ENCODE peak calls at places on chromosomes 13 and 19, in eight cellular contexts. J is fibroblast of lung; O is tibial nerve; V is CD8-positive, alpha-beta T cell; N is WTC11; Q is heart left ventricle; U is activated B cell treated with CpG ODN at 0.5 μM for 24 hours; P is pancreas. T is an unnamed sample.

GRCh38 chr19:7575426-7576040 is 20.1 kb upstream of the CAMSAP3 start:
- DNase-seq in J (no peak), O (no peak), V (no peak), N (no peak), Q (no peak), U (no peak), P (no peak), T (no peak)

GRCh38 chr13:68745517-68745916 is 1362.1 kb upstream of the ATXN8OS start:
- DNase-seq in J (no peak), O (no peak), V (no peak), N (no peak), Q (no peak), U (no peak), P (no peak), T (no peak)

GRCh38 chr13:98254541-98254940 is 77.5 kb upstream of the RNF113B start:
- DNase-seq in J (peak), O (no peak), V (no peak), N (no peak), Q (no peak), U (no peak), P (no peak), T (no peak)

GRCh38 chr19:48608798-48609263 is 2.3 kb downstream of the SPACA4 start:
- DNase-seq in J (peak), O (no peak), V (peak), N (peak), Q (no peak), U (peak), P (no peak), T (no peak)

GRCh38 chr13:46621133-46621532 is 68.2 kb downstream of the LRCH1 start:
- DNase-seq in J (no peak), O (no peak), V (no peak), N (no peak), Q (no peak), U (no peak), P (no peak), T (no peak)

GRCh38 chr13:40388617-40389016 is 277.8 kb downstream of the FOXO1 start:
- DNase-seq in J (peak), O (no peak), V (peak), N (no peak), Q (no peak), U (peak), P (no peak), T (no peak)

GRCh38 chr19:47458672-47459071 is 13.0 kb downstream of the SLC8A2 start:
- DNase-seq in J (no peak), O (no peak), V (no peak), N (no peak), Q (no peak), U (no peak), P (no peak), T (no peak)

GRCh38 chr19:46629546-46630025 is 4.7 kb upstream of the PTGIR start:
- DNase-seq in J (no peak), O (no peak), V (no peak), N (no peak), Q (peak), U (no peak), P (no peak), T (no peak)

GRCh38 chr13:49935171-49936084 is 712 bp downstream of the SPRYD7 start:
- DNase-seq in J (peak), O (peak), V (no peak), N (peak), Q (peak), U (no peak), P (no peak), T (peak)

GRCh38 chr13:38814331-38814730 is 127.5 kb downstream of the FREM2 start:
- DNase-seq in J (no peak), O (no peak), V (no peak), N (no peak), Q (no peak), U (no peak), P (no peak), T (no peak)

GRCh38 chr19:41599175-41599966 is 23.4 kb downstream of the CEACAM21 start:
- DNase-seq in J (no peak), O (no peak), V (peak), N (peak), Q (no peak), U (no peak), P (no peak), T (no peak)

GRCh38 chr19:41591951-41592562 is 16.1 kb downstream of the CEACAM21 start:
- DNase-seq in J (no peak), O (no peak), V (no peak), N (peak), Q (no peak), U (no peak), P (no peak), T (no peak)

GRCh38 chr19:41595890-41596280 is 19.9 kb downstream of the CEACAM21 start:
- DNase-seq in J (no peak), O (no peak), V (peak), N (no peak), Q (no peak), U (no peak), P (no peak), T (no peak)

GRCh38 chr19:41597600-41598041 is 21.7 kb downstream of the CEACAM21 start:
- DNase-seq in J (peak), O (peak), V (peak), N (peak), Q (peak), U (peak), P (peak), T (no peak)

DNA sequence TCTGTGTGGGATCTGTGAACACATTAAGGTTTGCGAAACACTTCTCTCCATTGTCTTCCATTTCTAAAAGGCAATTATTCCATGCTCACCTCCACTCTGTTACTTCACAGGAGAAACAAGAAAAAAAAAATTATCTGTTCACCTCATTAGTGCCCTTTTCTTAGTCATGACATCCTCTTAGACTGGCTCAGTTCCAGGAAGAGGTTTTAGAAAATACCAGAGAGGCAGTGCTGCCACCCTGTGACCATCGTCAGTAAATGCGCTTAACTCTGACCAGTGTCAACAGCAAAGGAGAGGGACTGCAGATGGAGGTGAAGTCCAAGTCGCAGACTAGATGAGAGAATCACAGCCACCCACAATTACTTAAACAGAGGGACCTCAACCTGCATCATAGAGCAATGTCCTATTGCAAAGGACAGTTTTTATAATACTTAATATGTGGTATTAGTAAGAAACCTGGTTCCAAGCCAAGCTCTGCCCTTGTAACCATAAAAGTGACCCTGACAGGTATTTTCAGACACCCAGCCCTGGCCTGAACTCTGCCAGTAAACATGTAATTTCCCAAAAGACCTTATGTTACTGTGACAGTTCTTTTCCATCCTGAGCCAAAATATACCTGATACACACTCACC is 19.4 kb downstream of the CEACAM21 start:
- DNase-seq in J (peak), O (peak), V (peak), N (peak), Q (no peak), U (peak), P (no peak), T (no peak)
- TF ChIP-seq CTCF in J (peak), O (peak), V (peak), N (peak), Q (peak), U (peak), P (peak), T (no peak)

GRCh38 chr13:48769107-48769704 is 115.5 kb downstream of the CYSLTR2 start:
- DNase-seq in J (peak), O (peak), V (peak), N (peak), Q (peak), U (peak), P (peak), T (peak)
- TF ChIP-seq CTCF in J (peak), O (peak), V (peak), N (peak), Q (peak), U (peak), P (peak), T (peak)

DNA sequence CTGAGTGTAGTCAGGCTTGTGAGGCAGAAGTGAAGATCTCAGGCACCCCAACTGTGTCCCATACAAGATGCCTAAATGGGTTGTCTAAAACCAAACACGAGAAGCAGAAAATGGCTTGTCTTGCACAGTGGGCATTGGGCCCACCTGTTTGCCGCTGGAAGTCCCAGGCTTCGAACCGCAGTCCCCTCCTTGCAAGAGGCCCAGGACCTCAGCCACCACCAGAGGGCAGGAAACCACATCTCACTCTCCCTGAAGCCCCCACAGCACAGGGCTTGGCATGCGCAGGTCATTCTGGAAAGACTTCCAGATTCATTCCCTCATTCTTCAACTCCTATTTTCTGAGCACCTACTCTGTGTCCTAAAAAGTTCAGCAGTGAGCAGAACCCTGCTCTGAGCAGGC is 973.7 kb downstream of the UQCRFS1 start:
- DNase-seq in J (no peak), O (no peak), V (no peak), N (peak), Q (no peak), U (no peak), P (no peak), T (no peak)
- TF ChIP-seq CTCF in J (no peak), O (no peak), V (no peak), N (peak), Q (no peak), U (no peak), P (no peak), T (no peak)

DNA sequence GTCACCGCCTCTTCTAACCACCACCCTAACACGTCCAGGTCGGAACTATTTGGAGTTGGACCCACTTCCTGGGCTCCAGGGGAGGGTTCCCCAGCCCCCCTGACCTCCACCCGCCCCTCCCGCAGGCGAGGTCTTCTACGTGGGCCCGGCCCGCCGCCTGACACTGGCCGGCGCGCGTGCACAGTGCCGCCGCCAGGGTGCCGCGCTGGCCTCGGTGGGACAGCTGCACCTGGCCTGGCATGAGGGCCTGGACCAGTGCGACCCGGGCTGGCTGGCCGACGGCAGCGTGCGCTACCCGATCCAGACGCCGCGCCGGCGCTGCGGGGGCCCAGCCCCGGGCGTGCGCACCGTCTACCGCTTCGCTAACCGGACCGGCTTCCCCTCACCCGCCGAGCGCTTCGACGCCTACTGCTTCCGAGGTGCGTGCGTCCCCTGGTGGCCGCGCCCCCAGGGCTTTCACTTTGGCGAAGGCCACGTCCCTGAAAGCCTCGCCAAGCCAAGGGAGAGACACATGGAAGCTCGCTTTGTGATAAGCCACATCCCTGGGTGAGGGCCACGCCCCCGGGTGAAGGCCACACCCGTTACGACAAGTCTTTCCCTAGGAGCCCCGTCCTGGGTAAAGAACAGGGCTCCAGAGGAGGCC is 13.2 kb downstream of the NCAN start:
- DNase-seq in J (no peak), O (peak), V (peak), N (peak), Q (peak), U (peak), P (peak), T (peak)
- TF ChIP-seq CTCF in J (peak), O (peak), V (peak), N (peak), Q (peak), U (peak), P (peak), T (peak)

GRCh38 chr13:113955691-113956090 is 18.2 kb downstream of the C13orf46 start:
- DNase-seq in J (no peak), O (no peak), V (no peak), N (no peak), Q (peak), U (no peak), P (no peak), T (no peak)
- TF ChIP-seq CTCF in J (no peak), O (no peak), V (no peak), N (no peak), Q (no peak), U (no peak), P (no peak), T (no peak)

DNA sequence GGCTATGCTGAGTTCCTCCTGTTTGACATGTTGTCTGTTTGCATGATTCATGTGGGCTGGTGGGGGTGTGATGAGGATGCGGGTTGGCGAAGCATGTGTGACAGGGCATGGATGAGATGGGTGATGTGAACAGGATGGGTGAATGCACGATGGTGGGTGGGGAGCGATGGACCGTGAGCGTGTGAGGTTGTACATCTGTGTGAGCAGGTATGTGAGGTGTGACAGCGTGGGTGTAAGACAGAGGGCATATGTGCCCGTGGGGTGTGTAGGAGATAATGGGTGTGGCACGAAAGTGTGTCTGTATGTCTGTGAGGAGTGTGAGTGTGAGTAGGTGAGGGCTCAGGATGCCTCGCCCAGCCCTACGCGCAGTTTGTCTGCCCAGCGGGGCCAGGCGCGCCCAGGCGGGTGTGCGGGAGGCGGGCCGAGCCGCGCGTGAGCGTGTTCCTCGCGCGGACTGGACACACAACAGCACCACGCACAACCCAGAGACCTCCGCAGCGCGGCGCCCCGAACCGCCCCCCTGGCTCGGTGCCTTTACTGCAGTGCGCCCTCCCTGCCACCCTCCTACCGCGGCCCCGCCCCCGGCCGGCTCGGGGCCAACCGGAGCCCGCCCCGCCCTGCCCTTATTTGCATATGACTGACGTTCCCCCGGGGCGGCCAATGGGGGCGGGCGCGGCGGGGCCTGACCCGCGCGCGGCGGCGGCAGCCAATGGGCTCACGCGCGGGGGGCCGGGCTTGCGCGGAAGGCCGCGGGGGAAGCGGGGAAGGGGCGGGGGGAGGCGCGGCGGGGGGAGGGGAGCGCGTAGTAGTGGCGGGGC is 14.4 kb downstream of the CIC start:
- DNase-seq in J (peak), O (peak), V (peak), N (peak), Q (peak), U (peak), P (peak), T (peak)
- TF ChIP-seq CTCF in J (no peak), O (peak), V (no peak), N (no peak), Q (no peak), U (no peak), P (no peak), T (no peak)

DNA sequence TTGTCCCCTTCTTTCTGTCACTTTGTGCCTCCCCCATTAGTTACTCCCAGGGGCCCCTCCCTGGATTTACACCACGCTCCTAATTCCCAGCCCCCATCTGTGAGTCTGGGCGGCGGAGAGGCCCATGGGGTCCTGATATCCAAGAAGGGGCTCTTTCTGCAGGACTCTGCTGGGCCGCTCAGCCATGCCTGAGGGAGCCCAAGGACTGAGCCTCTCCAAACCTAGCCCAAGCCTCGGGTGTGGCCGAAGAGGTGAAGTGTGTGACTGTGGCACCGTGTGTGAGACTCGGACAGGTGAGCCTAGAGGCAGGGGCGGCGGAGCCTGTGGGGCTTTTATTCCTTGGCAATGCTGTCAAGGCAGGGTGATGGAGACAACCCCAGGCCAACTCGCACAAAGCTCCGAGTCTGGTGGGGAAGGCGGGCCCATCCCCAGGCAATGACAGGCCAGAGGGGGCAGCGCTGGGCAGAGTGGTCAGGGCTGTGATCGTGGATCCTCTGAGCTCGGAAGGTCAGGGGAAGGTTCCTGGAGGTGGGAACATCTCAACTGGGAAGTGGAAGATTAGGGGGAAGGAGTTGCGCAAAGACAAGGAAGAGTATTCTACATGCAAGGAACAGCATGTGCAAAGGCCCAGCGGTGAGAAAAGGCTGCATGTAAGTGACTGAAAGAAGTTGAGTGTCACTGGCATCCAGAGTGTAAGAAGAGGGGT is 1.6 kb downstream of the PLEKHG2 start:
- DNase-seq in J (no peak), O (no peak), V (no peak), N (no peak), Q (peak), U (no peak), P (no peak), T (no peak)
- TF ChIP-seq CTCF in J (peak), O (no peak), V (no peak), N (no peak), Q (no peak), U (no peak), P (no peak), T (no peak)

GRCh38 chr13:44961997-44962396 is 27.3 kb downstream of the NUFIP1 start:
- DNase-seq in J (no peak), O (no peak), V (no peak), N (no peak), Q (no peak), U (no peak), P (no peak), T (no peak)

GRCh38 chr13:44972956-44973581 is 16.2 kb downstream of the NUFIP1 start:
- DNase-seq in J (peak), O (no peak), V (no peak), N (no peak), Q (no peak), U (no peak), P (no peak), T (no peak)

GRCh38 chr13:44971656-44972595 is 17.3 kb downstream of the NUFIP1 start:
- DNase-seq in J (peak), O (no peak), V (no peak), N (no peak), Q (no peak), U (no peak), P (no peak), T (no peak)

GRCh38 chr13:44969858-44970484 is 19.3 kb downstream of the NUFIP1 start:
- DNase-seq in J (peak), O (peak), V (no peak), N (no peak), Q (no peak), U (no peak), P (no peak), T (no peak)

GRCh38 chr13:44967656-44968451 is 21.4 kb downstream of the NUFIP1 start:
- DNase-seq in J (peak), O (no peak), V (no peak), N (no peak), Q (no peak), U (no peak), P (no peak), T (no peak)
- TF ChIP-seq CTCF in J (peak), O (no peak), V (no peak), N (no peak), Q (no peak), U (no peak), P (no peak), T (no peak)

GRCh38 chr13:30737511-30738342 is 2.4 kb downstream of the ALOX5AP start:
- DNase-seq in J (no peak), O (no peak), V (no peak), N (no peak), Q (no peak), U (no peak), P (no peak), T (no peak)
- TF ChIP-seq CTCF in J (no peak), O (no peak), V (no peak), N (no peak), Q (no peak), U (no peak), P (no peak), T (no peak)

T was measured in mesothelial cell of epicardium.